ENCODE peak calls at places on chromosomes 5 and 9, in six cellular contexts. Y is ovary; J is stimulated activated CD4-positive, alpha-beta T cell treated with anti-CD3 and anti-CD28 coated beads, Interleukin-2, amount 100 ng/mL, for 48 hours; S is HuH-7; X is hippocampal formation; K is NCI-H82. Z is an unnamed sample.

GRCh38 chr5:4553968-4554367 is 586.2 kb upstream of the ADAMTS16 start:
- DNase-seq in S (no peak), J (no peak), Y (no peak), K (no peak), X (no peak), Z (no peak)

GRCh38 chr5:135031813-135032612 is 2.0 kb downstream of the PITX1 start:
- DNase-seq in S (no peak), X (no peak), Y (no peak), J (no peak), K (peak), Z (no peak)

GRCh38 chr5:40497573-40497972 is 182.1 kb upstream of the PTGER4 start:
- DNase-seq in Y (no peak), K (no peak), S (no peak), J (no peak), X (no peak), Z (no peak)

GRCh38 chr9:2596003-2596402 is 25.6 kb upstream of the VLDLR start:
- DNase-seq in Y (no peak), K (peak), X (no peak), S (no peak), J (no peak), Z (no peak)

GRCh38 chr9:20508242-20508641 is 114.1 kb downstream of the MLLT3 start:
- DNase-seq in J (no peak), X (no peak), S (no peak), K (no peak), Y (no peak), Z (no peak)

GRCh38 chr5:159163027-159163699 is 46.2 kb downstream of the RNF145 start:
- DNase-seq in Y (no peak), S (no peak), K (no peak), X (no peak), J (no peak), Z (no peak)

GRCh38 chr5:138275379-138275782 is 960 bp upstream of the GFRA3 start:
- DNase-seq in Y (no peak), X (no peak), S (no peak), J (no peak), K (peak), Z (no peak)

GRCh38 chr9:36132081-36132480 is 4.5 kb upstream of the GLIPR2 start:
- DNase-seq in Y (no peak), K (no peak), J (no peak), X (no peak), S (no peak), Z (no peak)

GRCh38 chr5:154714271-154714986 is 40.7 kb upstream of the LARP1 start:
- DNase-seq in K (no peak), X (no peak), S (peak), Y (no peak), J (no peak), Z (no peak)

GRCh38 chr5:143265995-143266394 is 137.5 kb downstream of the NR3C1 start:
- DNase-seq in S (no peak), J (no peak), X (no peak), K (no peak), Y (no peak), Z (no peak)

GRCh38 chr5:38382898-38383297 is 124.5 kb downstream of the EGFLAM start:
- DNase-seq in K (peak), Y (peak), S (peak), X (peak), J (peak), Z (peak)

GRCh38 chr5:102539598-102539997 is 40.8 kb upstream of the SLCO6A1 start:
- DNase-seq in X (no peak), Y (no peak), J (no peak), K (no peak), S (no peak), Z (no peak)

GRCh38 chr9:94783121-94783664 is 56.7 kb downstream of the AOPEP start:
- DNase-seq in J (peak), S (peak), Y (peak), K (peak), X (peak), Z (no peak)

GRCh38 chr9:22512495-22512894 is 65.9 kb downstream of the DMRTA1 start:
- DNase-seq in Y (no peak), K (peak), S (no peak), X (no peak), J (no peak), Z (no peak)

GRCh38 chr9:21454149-21454548 is 13.9 kb downstream of the IFNA1 start:
- DNase-seq in X (no peak), Y (no peak), S (no peak), J (no peak), K (no peak), Z (no peak)

GRCh38 chr5:76724871-76725270 is 8.9 kb downstream of the F2R start:
- DNase-seq in Y (no peak), K (no peak), J (no peak), X (no peak), S (no peak), Z (no peak)

GRCh38 chr5:175620527-175620926 is 37.3 kb upstream of the HRH2 start:
- DNase-seq in Y (no peak), S (no peak), X (no peak), K (no peak), J (no peak), Z (no peak)

GRCh38 chr9:81372628-81373191 is 316.6 kb downstream of the TLE1 start:
- DNase-seq in Y (no peak), S (no peak), K (no peak), X (no peak), J (no peak), Z (no peak)

GRCh38 chr9:74824654-74825053 is 63.1 kb downstream of the TRPM6 start:
- DNase-seq in J (no peak), X (no peak), K (no peak), S (no peak), Y (no peak), Z (no peak)

GRCh38 chr5:159100022-159100927 is 559 bp upstream of the EBF1 start:
- DNase-seq in Y (peak), S (peak), J (peak), K (peak), X (peak), Z (peak)

GRCh38 chr5:155616779-155617392 is 603.3 kb downstream of the KIF4B start:
- DNase-seq in K (peak), X (peak), S (peak), J (peak), Y (no peak), Z (no peak)

GRCh38 chr9:104934686-104935413 is 6.9 kb upstream of the ABCA1 start:
- DNase-seq in S (no peak), J (no peak), K (no peak), Y (no peak), X (no peak), Z (no peak)

GRCh38 chr5:34563951-34564705 is 92.0 kb upstream of the RAI14 start:
- DNase-seq in K (peak), S (no peak), J (no peak), X (no peak), Y (peak), Z (peak)

GRCh38 chr9:35593581-35593980 is 11.5 kb upstream of the TESK1 start:
- DNase-seq in X (no peak), Y (no peak), S (no peak), J (no peak), K (no peak), Z (no peak)

GRCh38 chr5:31859096-31859495 is 220.2 kb downstream of the PDZD2 start:
- DNase-seq in J (no peak), S (no peak), K (no peak), X (no peak), Y (no peak), Z (no peak)

GRCh38 chr9:14278291-14278721 is 35.6 kb downstream of the NFIB start:
- DNase-seq in Y (no peak), J (no peak), K (no peak), S (no peak), X (no peak), Z (no peak)

GRCh38 chr5:43000198-43000840 is 39.8 kb downstream of the ANXA2R start:
- DNase-seq in S (peak), J (no peak), K (no peak), X (no peak), Y (no peak), Z (peak)

GRCh38 chr5:115194671-115195070 is 25.0 kb upstream of the TRIM36 start:
- DNase-seq in S (no peak), K (no peak), J (no peak), Y (no peak), X (no peak), Z (no peak)

GRCh38 chr9:120583958-120584369 is 4.0 kb upstream of the CDK5RAP2 start:
- DNase-seq in Y (no peak), J (no peak), X (peak), S (peak), K (peak), Z (no peak)

GRCh38 chr9:133703571-133704399 is 34.4 kb downstream of the SARDH start:
- DNase-seq in S (no peak), X (no peak), K (no peak), Y (peak), J (no peak), Z (peak)

GRCh38 chr9:132555528-132555927 is 26.9 kb upstream of the BARHL1 start:
- DNase-seq in Y (no peak), J (no peak), S (no peak), K (no peak), X (no peak), Z (no peak)

GRCh38 chr5:115471674-115472073 is 72.9 kb downstream of the FEM1C start:
- DNase-seq in X (no peak), K (no peak), Y (no peak), J (no peak), S (no peak), Z (no peak)

GRCh38 chr5:128538249-128539037 is 398 bp upstream of the FBN2 start:
- DNase-seq in Y (peak), K (peak), S (no peak), X (no peak), J (no peak), Z (peak)

GRCh38 chr9:12681620-12682019 is 11.6 kb upstream of the TYRP1 start:
- DNase-seq in Y (no peak), K (no peak), J (no peak), S (no peak), X (no peak), Z (no peak)

GRCh38 chr5:65198777-65199120 is 283.0 kb downstream of the ADAMTS6 start:
- DNase-seq in S (no peak), X (no peak), K (no peak), J (no peak), Y (no peak), Z (no peak)

GRCh38 chr9:68584110-68585033 is 43.7 kb upstream of the TMEM252 start:
- DNase-seq in X (peak), S (peak), K (peak), Y (peak), J (peak), Z (peak)

Z was measured in spleen.